ENCODE peak calls at places on chromosomes 13 and 19, in six cellular contexts. Z, M, A, J, D and N are unnamed samples.

GRCh38 chr19:43470288-43470687 is 4.9 kb upstream of the LYPD3 start:
- DNase-seq in Z (no peak), M (no peak), A (no peak), J (peak; percentile 7), D (no peak), N (no peak)

GRCh38 chr19:4700573-4700970 is 23.1 kb downstream of the DPP9 start:
- DNase-seq in Z (peak; percentile 31), M (no peak), A (no peak), J (no peak), D (no peak), N (no peak)

GRCh38 chr13:28679628-28680027 is 20.7 kb downstream of the POMP start:
- DNase-seq in Z (no peak), M (no peak), A (peak; percentile 47), J (peak; percentile 35), D (peak; percentile 27), N (no peak)

GRCh38 chr13:29684441-29684840 is 89.0 kb upstream of the SLC7A1 start:
- DNase-seq in Z (no peak), M (no peak), A (peak; percentile 44), J (no peak), D (no peak), N (no peak)

GRCh38 chr19:32830231-32831014 is 39.1 kb downstream of the SLC7A9 start:
- DNase-seq in Z (no peak), M (no peak), A (peak; percentile 10), J (peak; percentile 17), D (peak; percentile 54), N (no peak)

GRCh38 chr13:35694031-35694430 is 217.5 kb upstream of the MAB21L1 start:
- DNase-seq in Z (no peak), M (no peak), A (no peak), J (no peak), D (no peak), N (no peak)

GRCh38 chr19:12331211-12331941 is 2.1 kb downstream of the ZNF563 start:
- DNase-seq in Z (peak; percentile 13), M (no peak), A (no peak), J (no peak), D (no peak), N (no peak)

GRCh38 chr19:5996598-5997320 is 18.8 kb upstream of the RANBP3 start:
- DNase-seq in Z (no peak), M (no peak), A (no peak), J (no peak), D (no peak), N (no peak)

GRCh38 chr19:35206379-35206778 is 22.2 kb downstream of the FAM187B start:
- DNase-seq in Z (no peak), M (no peak), A (no peak), J (no peak), D (no peak), N (no peak)

GRCh38 chr19:47863514-47863936 is 4.5 kb downstream of the TPRX2 start:
- DNase-seq in Z (peak; percentile 98), M (peak; percentile 89), A (peak; percentile 69), J (peak; percentile 81), D (peak; percentile 85), N (peak; percentile 1)

GRCh38 chr13:27619711-27620376 is 485 bp downstream of the LNX2 start:
- DNase-seq in Z (no peak), M (peak; percentile 46), A (peak; percentile 39), J (peak; percentile 43), D (peak; percentile 23), N (no peak)

GRCh38 chr13:64154514-64154913 is 2738.9 kb upstream of the PCDH20 start:
- DNase-seq in Z (no peak), M (no peak), A (peak; percentile 55), J (peak; percentile 38), D (peak; percentile 28), N (peak; percentile 18)

GRCh38 chr13:73372691-73373627 is 314.2 kb downstream of the KLF5 start:
- DNase-seq in Z (no peak), M (no peak), A (no peak), J (no peak), D (no peak), N (no peak)

GRCh38 chr19:41595258-41595889 is 19.4 kb downstream of the CEACAM21 start:
- DNase-seq in Z (peak; percentile 65), M (peak; percentile 59), A (peak; percentile 87), J (peak; percentile 88), D (peak; percentile 92), N (peak; percentile 30)

GRCh38 chr13:42971670-42972355 is 20.2 kb downstream of the EPSTI1 start:
- DNase-seq in Z (no peak), M (no peak), A (peak; percentile 41), J (peak; percentile 78), D (peak; percentile 87), N (no peak)

GRCh38 chr19:17479325-17479791 is 9.0 kb downstream of the SLC27A1 start:
- DNase-seq in Z (no peak), M (no peak), A (peak; percentile 77), J (peak; percentile 76), D (no peak), N (no peak)

GRCh38 chr13:36999054-36999927 is at the start of gene ALG5:
- DNase-seq in Z (peak; percentile 89), M (peak; percentile 85), A (peak; percentile 89), J (peak; percentile 93), D (peak; percentile 87), N (peak; percentile 47)

GRCh38 chr19:39867133-39867532 is 21.0 kb upstream of the FBL start:
- DNase-seq in Z (no peak), M (no peak), A (no peak), J (no peak), D (no peak), N (no peak)

GRCh38 chr13:50713849-50714248 is 129.6 kb downstream of the DLEU7 start:
- DNase-seq in Z (no peak), M (no peak), A (peak; percentile 85), J (peak; percentile 91), D (peak; percentile 45), N (no peak)

GRCh38 chr19:31355330-31356289 is 6.4 kb upstream of the TSHZ3 start:
- DNase-seq in Z (peak; percentile 47), M (no peak), A (no peak), J (no peak), D (no peak), N (no peak)

GRCh38 chr13:28138012-28138755 is at the start of gene PAN3:
- DNase-seq in Z (peak; percentile 92), M (peak; percentile 90), A (peak; percentile 92), J (peak; percentile 93), D (peak; percentile 90), N (peak; percentile 58)

GRCh38 chr19:41995959-41996797 is 2.1 kb upstream of the ATP1A3 start:
- DNase-seq in Z (peak; percentile 74), M (peak; percentile 38), A (no peak), J (no peak), D (no peak), N (no peak)

GRCh38 chr19:35222373-35223005 is 6.0 kb downstream of the FAM187B start:
- DNase-seq in Z (no peak), M (no peak), A (no peak), J (no peak), D (no peak), N (no peak)

GRCh38 chr19:7101498-7102253 is 32.2 kb downstream of the ZNF557 start:
- DNase-seq in Z (no peak), M (no peak), A (no peak), J (no peak), D (no peak), N (no peak)

GRCh38 chr19:45348367-45349125 is 8.0 kb downstream of the KLC3 start:
- DNase-seq in Z (no peak), M (no peak), A (no peak), J (no peak), D (no peak), N (no peak)

GRCh38 chr19:48614436-48615144 is at the start of gene FAM83E:
- DNase-seq in Z (peak; percentile 74), M (peak; percentile 39), A (no peak), J (no peak), D (peak; percentile 90), N (no peak)

GRCh38 chr19:38386968-38387549 is 775 bp downstream of the GGN start:
- DNase-seq in Z (peak; percentile 39), M (no peak), A (no peak), J (peak; percentile 21), D (no peak), N (no peak)

GRCh38 chr19:53971608-53972007 is 8.9 kb downstream of the CACNG8 start:
- DNase-seq in Z (no peak), M (no peak), A (no peak), J (no peak), D (no peak), N (no peak)

GRCh38 chr19:13984186-13984585 is 21.9 kb downstream of the RFX1 start:
- DNase-seq in Z (no peak), M (no peak), A (no peak), J (no peak), D (no peak), N (no peak)